ENCODE peak calls at places on chromosomes 7 and 10, in four cellular contexts. A is GM10248, R is neural crest cell, F is memory B cell. W is an unnamed sample.

GRCh38 chr10:124362572-124362971 is 56.2 kb downstream of the OAT start:
- DNase-seq in A (no peak), R (no peak), F (no peak), W (no peak)

GRCh38 chr7:131109011-131109756 is 218.5 kb upstream of the MKLN1 start:
- DNase-seq in F (no peak), A (no peak), R (no peak), W (no peak)

GRCh38 chr7:158995514-158995913 is 139.2 kb downstream of the DYNC2I1 start:
- DNase-seq in R (no peak), A (no peak), F (no peak), W (no peak)

GRCh38 chr10:48456361-48456804 is 148.5 kb downstream of the ARHGAP22 start:
- DNase-seq in A (no peak), F (peak; percentile 18), R (no peak), W (no peak)

GRCh38 chr7:128191136-128191844 is 49.8 kb upstream of the LEP start:
- DNase-seq in R (no peak), F (no peak), A (no peak), W (no peak)

GRCh38 chr10:58264780-58265179 is 2.9 kb downstream of the IPMK start:
- DNase-seq in R (no peak), F (no peak), A (no peak), W (no peak)

GRCh38 chr10:49761789-49762565 is at the start of gene OGDHL:
- DNase-seq in A (peak; percentile 86), R (peak; percentile 82), F (peak; percentile 20), W (peak; percentile 83)

GRCh38 chr7:41881313-41882130 is 178.6 kb upstream of the INHBA start:
- DNase-seq in R (no peak), F (peak; percentile 86), A (peak; percentile 79), W (no peak)

GRCh38 chr10:71357792-71358265 is 38.8 kb downstream of the SLC29A3 start:
- DNase-seq in F (no peak), R (no peak), A (no peak), W (no peak)

GRCh38 chr10:88297103-88297502 is 286.0 kb downstream of the RNLS start:
- DNase-seq in R (no peak), A (no peak), F (no peak), W (no peak)

GRCh38 chr10:113228570-113228969 is 278.5 kb downstream of the TCF7L2 start:
- DNase-seq in F (no peak), R (no peak), A (no peak), W (no peak)

GRCh38 chr7:55483061-55483460 is 89.2 kb downstream of the VOPP1 start:
- DNase-seq in R (no peak), A (no peak), F (no peak), W (no peak)

GRCh38 chr10:1551636-1552338 is 185.5 kb downstream of the ADARB2 start:
- DNase-seq in F (no peak), A (no peak), R (no peak), W (no peak)

GRCh38 chr10:44316187-44316921 is 68.5 kb downstream of the CXCL12 start:
- DNase-seq in R (no peak), A (no peak), F (no peak), W (no peak)

GRCh38 chr10:126133906-126134703 is 237.7 kb downstream of the FANK1 start:
- DNase-seq in A (no peak), R (no peak), F (no peak), W (no peak)

GRCh38 chr7:157876469-157877285 is 539.9 kb downstream of the DNAJB6 start:
- DNase-seq in F (no peak), R (no peak), A (no peak), W (no peak)

GRCh38 chr7:143490719-143491306 is 13.1 kb downstream of the TAS2R41 start:
- DNase-seq in R (no peak), A (no peak), F (no peak), W (no peak)

GRCh38 chr7:85483205-85483604 is 296.3 kb upstream of the SEMA3D start:
- DNase-seq in F (no peak), A (no peak), R (no peak), W (no peak)

GRCh38 chr10:113177163-113177935 is 227.3 kb downstream of the TCF7L2 start:
- DNase-seq in A (no peak), R (no peak), F (no peak), W (no peak)

GRCh38 chr10:8043569-8044306 is 10.8 kb upstream of the GATA3 start:
- DNase-seq in A (no peak), F (no peak), R (no peak), W (peak; percentile 38)

GRCh38 chr7:157355784-157356511 is 19.1 kb downstream of the DNAJB6 start:
- DNase-seq in R (no peak), F (no peak), A (no peak), W (no peak)

W was measured in neuronal stem cell.